ENCODE peak calls at places on chromosome 6, in six cellular contexts. S is upper lobe of right lung, E is AG04450, O is substantia nigra, U is DMS 273 treated with DMSO at 0.1 percent for 48 hours, F is fibroblast of pulmonary artery. B is an unnamed sample.

GRCh38 chr6:154403803-154404202 is 47.2 kb upstream of the IPCEF1 start:
- DNase-seq in S (no peak), E (no peak), O (no peak), U (peak), F (peak), B (peak)

GRCh38 chr6:106085984-106086832 is at the start of gene PRDM1:
- DNase-seq in S (peak), E (no peak), O (no peak), U (peak), F (peak), B (peak)

GRCh38 chr6:55319961-55320690 is 7.1 kb upstream of the GFRAL start:
- DNase-seq in S (no peak), E (no peak), O (no peak), U (no peak), F (no peak), B (no peak)

GRCh38 chr6:47698342-47698787 is at the start of gene ADGRF4:
- DNase-seq in S (no peak), E (no peak), O (no peak), U (no peak), F (peak), B (peak)

GRCh38 chr6:149182262-149182661 is 135.2 kb upstream of the TAB2 start:
- DNase-seq in S (no peak), E (no peak), O (no peak), U (no peak), F (peak), B (no peak)

GRCh38 chr6:81792826-81793225 is 40.3 kb upstream of the TENT5A start:
- DNase-seq in S (no peak), E (no peak), O (no peak), U (no peak), F (no peak), B (no peak)

GRCh38 chr6:83071023-83071422 is 3.6 kb downstream of the DOP1A start:
- DNase-seq in S (no peak), E (no peak), O (no peak), U (no peak), F (peak), B (no peak)

GRCh38 chr6:158485411-158485810 is 74.5 kb upstream of the TMEM181 start:
- DNase-seq in S (no peak), E (no peak), O (no peak), U (no peak), F (no peak), B (no peak)

GRCh38 chr6:34142599-34142998 is 3.3 kb downstream of the GRM4 start:
- DNase-seq in S (no peak), E (no peak), O (no peak), U (no peak), F (no peak), B (no peak)

GRCh38 chr6:16761469-16762264 is 407 bp upstream of the ATXN1 start:
- DNase-seq in S (peak), E (peak), O (peak), U (peak), F (peak), B (no peak)

GRCh38 chr6:128139519-128139918 is 238.7 kb upstream of the THEMIS start:
- DNase-seq in S (no peak), E (no peak), O (no peak), U (no peak), F (peak), B (no peak)

GRCh38 chr6:87210979-87211378 is 55.6 kb downstream of the ZNF292 start:
- DNase-seq in S (no peak), E (no peak), O (no peak), U (no peak), F (no peak), B (no peak)

GRCh38 chr6:166553563-166554271 is 32.8 kb downstream of the RAMACL start:
- DNase-seq in S (no peak), E (peak), O (no peak), U (no peak), F (peak), B (no peak)

GRCh38 chr6:151215999-151216398 is 23.8 kb upstream of the AKAP12 start:
- DNase-seq in S (no peak), E (no peak), O (no peak), U (no peak), F (no peak), B (no peak)

GRCh38 chr6:150622941-150623874 is 23.5 kb downstream of the PLEKHG1 start:
- DNase-seq in S (no peak), E (no peak), O (no peak), U (no peak), F (no peak), B (no peak)

GRCh38 chr6:107555449-107555848 is 65.5 kb downstream of the SOBP start:
- DNase-seq in S (no peak), E (no peak), O (no peak), U (no peak), F (no peak), B (no peak)

B was measured in HTR-8/SVneo.